ENCODE peak calls at places on chromosome 4, in five cellular contexts. One of them, this sample, is unnamed.

GRCh38 chr4:131644619-131645018 is 1504.5 kb upstream of the PCDH10 start:
- DNase-seq in cardiac muscle cell: peak; percentile 29
- DNase-seq in heart right ventricle: no peak
- DNase-seq in ovary: no peak
- DNase-seq in GM23248: no peak
- DNase-seq in this sample: peak; percentile 33

GRCh38 chr4:114076865-114077264 is 97.4 kb upstream of the ARSJ start:
- DNase-seq in cardiac muscle cell: no peak
- DNase-seq in GM23248: peak; percentile 40
- DNase-seq in heart right ventricle: no peak
- DNase-seq in ovary: no peak
- DNase-seq in this sample: no peak

GRCh38 chr4:74431113-74431826 is 13.7 kb upstream of the AREG start:
- DNase-seq in heart right ventricle: no peak
- DNase-seq in cardiac muscle cell: peak; percentile 17
- DNase-seq in GM23248: no peak
- DNase-seq in ovary: no peak
- DNase-seq in this sample: no peak

GRCh38 chr4:25861951-25862410 is 807 bp downstream of the SEL1L3 start:
- DNase-seq in cardiac muscle cell: peak; percentile 26
- DNase-seq in GM23248: peak; percentile 70
- DNase-seq in ovary: peak; percentile 39
- DNase-seq in heart right ventricle: peak; percentile 20
- DNase-seq in this sample: no peak

GRCh38 chr4:101956068-101956805 is 165.7 kb downstream of the BANK1 start:
- DNase-seq in ovary: no peak
- DNase-seq in heart right ventricle: no peak
- DNase-seq in GM23248: no peak
- DNase-seq in cardiac muscle cell: peak; percentile 5
- DNase-seq in this sample: no peak

GRCh38 chr4:38857354-38858096 is 908 bp upstream of the TLR6 start:
- DNase-seq in ovary: no peak
- DNase-seq in GM23248: peak; percentile 94
- DNase-seq in cardiac muscle cell: no peak
- DNase-seq in heart right ventricle: no peak
- DNase-seq in this sample: no peak

GRCh38 chr4:56671860-56672259 is 9.2 kb downstream of the HOPX start:
- DNase-seq in cardiac muscle cell: no peak
- DNase-seq in heart right ventricle: no peak
- DNase-seq in ovary: no peak
- DNase-seq in GM23248: peak; percentile 33
- DNase-seq in this sample: no peak

GRCh38 chr4:170259631-170260153 is 169.9 kb upstream of the AADAT start:
- DNase-seq in heart right ventricle: peak; percentile 10
- DNase-seq in ovary: peak; percentile 40
- DNase-seq in GM23248: peak; percentile 88
- DNase-seq in cardiac muscle cell: peak; percentile 97
- DNase-seq in this sample: peak; percentile 86

GRCh38 chr4:158131037-158131436 is 41.8 kb downstream of the GASK1B start:
- DNase-seq in ovary: no peak
- DNase-seq in cardiac muscle cell: no peak
- DNase-seq in GM23248: peak; percentile 76
- DNase-seq in heart right ventricle: no peak
- DNase-seq in this sample: no peak

GRCh38 chr4:177573487-177573886 is 131.2 kb upstream of the AGA start:
- DNase-seq in heart right ventricle: no peak
- DNase-seq in cardiac muscle cell: no peak
- DNase-seq in GM23248: peak; percentile 87
- DNase-seq in ovary: no peak
- DNase-seq in this sample: no peak

GRCh38 chr4:76969493-76969892 is 19.9 kb downstream of the SEPTIN11 start:
- DNase-seq in GM23248: no peak
- DNase-seq in ovary: no peak
- DNase-seq in cardiac muscle cell: no peak
- DNase-seq in heart right ventricle: no peak
- DNase-seq in this sample: no peak

GRCh38 chr4:5953003-5953951 is 60.4 kb upstream of the CRMP1 start:
- DNase-seq in cardiac muscle cell: no peak
- DNase-seq in heart right ventricle: no peak
- DNase-seq in ovary: no peak
- DNase-seq in GM23248: no peak
- DNase-seq in this sample: no peak

GRCh38 chr4:15913631-15913970 is 24.9 kb downstream of the FGFBP1 start:
- DNase-seq in ovary: no peak
- DNase-seq in heart right ventricle: no peak
- DNase-seq in cardiac muscle cell: no peak
- DNase-seq in GM23248: peak; percentile 92
- DNase-seq in this sample: no peak

GRCh38 chr4:6746721-6747689 is 31.0 kb downstream of the BLOC1S4 start:
- DNase-seq in cardiac muscle cell: no peak
- DNase-seq in heart right ventricle: peak; percentile 55
- DNase-seq in ovary: peak; percentile 56
- DNase-seq in GM23248: peak; percentile 32
- DNase-seq in this sample: no peak

GRCh38 chr4:6906046-6906445 is 3.6 kb upstream of the TBC1D14 start:
- DNase-seq in heart right ventricle: no peak
- DNase-seq in GM23248: no peak
- DNase-seq in cardiac muscle cell: no peak
- DNase-seq in ovary: peak; percentile 25
- DNase-seq in this sample: peak; percentile 21

GRCh38 chr4:17939061-17939460 is 82.5 kb downstream of the LCORL start:
- DNase-seq in ovary: no peak
- DNase-seq in heart right ventricle: no peak
- DNase-seq in GM23248: peak; percentile 6
- DNase-seq in cardiac muscle cell: no peak
- DNase-seq in this sample: no peak

GRCh38 chr4:15376594-15376993 is 51.2 kb upstream of the C1QTNF7 start:
- DNase-seq in ovary: no peak
- DNase-seq in cardiac muscle cell: no peak
- DNase-seq in heart right ventricle: no peak
- DNase-seq in GM23248: peak; percentile 36
- DNase-seq in this sample: no peak

GRCh38 chr4:184805462-184806245 is 20.1 kb downstream of the ACSL1 start:
- DNase-seq in ovary: peak; percentile 44
- DNase-seq in cardiac muscle cell: no peak
- DNase-seq in heart right ventricle: peak; percentile 78
- DNase-seq in GM23248: no peak
- DNase-seq in this sample: no peak

GRCh38 chr4:152917533-152918395 is 18.4 kb upstream of the FHDC1 start:
- DNase-seq in heart right ventricle: no peak
- DNase-seq in cardiac muscle cell: no peak
- DNase-seq in GM23248: no peak
- DNase-seq in ovary: no peak
- DNase-seq in this sample: no peak

GRCh38 chr4:92305878-92306520 is 2.2 kb downstream of the GRID2 start:
- DNase-seq in cardiac muscle cell: peak; percentile 37
- DNase-seq in ovary: no peak
- DNase-seq in GM23248: no peak
- DNase-seq in heart right ventricle: no peak
- DNase-seq in this sample: no peak

GRCh38 chr4:151727365-151727764 is 33.4 kb downstream of the GATB start:
- DNase-seq in GM23248: peak; percentile 66
- DNase-seq in cardiac muscle cell: no peak
- DNase-seq in ovary: no peak
- DNase-seq in heart right ventricle: no peak
- DNase-seq in this sample: no peak

DNA sequence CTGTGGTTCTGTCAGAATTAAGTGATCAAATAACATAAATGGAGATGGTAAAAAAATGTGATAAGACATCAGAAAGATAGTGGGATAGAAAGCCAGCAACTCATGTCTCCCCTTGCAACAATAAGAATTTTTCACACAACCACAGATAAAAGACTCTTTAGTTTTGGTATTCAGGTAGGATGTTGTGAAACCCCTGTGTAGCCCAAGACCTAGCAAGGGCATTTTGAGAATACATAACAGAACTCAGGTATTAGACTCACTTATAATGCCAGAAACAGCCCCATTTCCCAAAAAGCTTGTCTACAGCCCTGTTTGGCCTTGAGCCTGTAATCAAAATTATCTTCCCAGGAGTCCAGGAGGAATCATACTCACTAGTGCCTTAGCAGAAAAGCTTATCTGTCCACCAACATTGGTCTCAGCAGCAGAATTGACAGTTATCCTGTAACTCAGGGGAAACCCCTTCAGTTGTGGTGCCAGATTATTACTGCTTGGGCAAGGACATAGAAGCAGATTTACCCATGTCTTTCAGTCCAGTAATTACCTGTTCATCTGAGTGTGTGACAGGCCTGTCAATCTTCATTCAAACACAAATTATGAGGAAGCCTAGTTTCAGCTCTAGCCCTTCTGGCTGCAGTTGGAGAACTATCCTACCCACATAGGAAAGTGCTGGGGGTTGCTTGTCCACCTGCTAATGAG is 41.0 kb upstream of the UGT2B17 start:
- DNase-seq in heart right ventricle: no peak
- DNase-seq in GM23248: no peak
- DNase-seq in cardiac muscle cell: no peak
- DNase-seq in ovary: no peak
- DNase-seq in this sample: no peak
- H3K4me1 ChIP-seq in heart right ventricle: no peaks in the 10 kb centered on the region
- H3K4me1 ChIP-seq in GM23248: no peaks in the 10 kb centered on the region
- H3K4me1 ChIP-seq in cardiac muscle cell: no peaks in the 10 kb centered on the region
- H3K4me1 ChIP-seq in ovary: no peaks in the 10 kb centered on the region
- H3K4me1 ChIP-seq in this sample: no peaks in the 10 kb centered on the region

DNA sequence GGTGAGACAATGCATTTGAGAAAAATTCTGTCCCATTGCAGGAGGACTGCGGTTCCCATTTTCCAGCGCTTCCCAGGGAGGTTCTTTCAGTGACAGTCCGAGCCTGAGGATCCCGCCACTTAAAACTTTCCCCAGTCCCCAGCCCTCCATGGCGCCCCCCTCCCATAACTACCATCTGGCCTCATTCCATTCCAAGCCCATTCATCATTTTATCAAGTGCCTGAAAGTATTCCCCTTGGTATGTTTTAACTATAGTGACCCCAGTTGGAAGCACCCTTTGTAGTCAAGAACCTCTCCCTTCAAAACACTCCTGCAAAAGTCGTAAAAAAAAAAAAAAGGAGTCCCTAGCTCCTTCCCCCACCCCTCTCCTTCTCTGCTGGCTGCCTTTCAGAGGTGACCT is 1.2 kb downstream of the RASL11B start:
- DNase-seq in GM23248: no peak
- DNase-seq in heart right ventricle: no peak
- DNase-seq in cardiac muscle cell: peak; percentile 55
- DNase-seq in ovary: no peak
- DNase-seq in this sample: no peak
- H3K4me1 ChIP-seq in GM23248: no peaks in the 10 kb centered on the region
- H3K4me1 ChIP-seq in heart right ventricle: peaks cover 26% of the 10 kb centered on the region
- H3K4me1 ChIP-seq in cardiac muscle cell: peaks cover 33% of the 10 kb centered on the region
- H3K4me1 ChIP-seq in ovary: peaks cover 12% of the 10 kb centered on the region
- H3K4me1 ChIP-seq in this sample: peaks cover 20% of the 10 kb centered on the region

DNA sequence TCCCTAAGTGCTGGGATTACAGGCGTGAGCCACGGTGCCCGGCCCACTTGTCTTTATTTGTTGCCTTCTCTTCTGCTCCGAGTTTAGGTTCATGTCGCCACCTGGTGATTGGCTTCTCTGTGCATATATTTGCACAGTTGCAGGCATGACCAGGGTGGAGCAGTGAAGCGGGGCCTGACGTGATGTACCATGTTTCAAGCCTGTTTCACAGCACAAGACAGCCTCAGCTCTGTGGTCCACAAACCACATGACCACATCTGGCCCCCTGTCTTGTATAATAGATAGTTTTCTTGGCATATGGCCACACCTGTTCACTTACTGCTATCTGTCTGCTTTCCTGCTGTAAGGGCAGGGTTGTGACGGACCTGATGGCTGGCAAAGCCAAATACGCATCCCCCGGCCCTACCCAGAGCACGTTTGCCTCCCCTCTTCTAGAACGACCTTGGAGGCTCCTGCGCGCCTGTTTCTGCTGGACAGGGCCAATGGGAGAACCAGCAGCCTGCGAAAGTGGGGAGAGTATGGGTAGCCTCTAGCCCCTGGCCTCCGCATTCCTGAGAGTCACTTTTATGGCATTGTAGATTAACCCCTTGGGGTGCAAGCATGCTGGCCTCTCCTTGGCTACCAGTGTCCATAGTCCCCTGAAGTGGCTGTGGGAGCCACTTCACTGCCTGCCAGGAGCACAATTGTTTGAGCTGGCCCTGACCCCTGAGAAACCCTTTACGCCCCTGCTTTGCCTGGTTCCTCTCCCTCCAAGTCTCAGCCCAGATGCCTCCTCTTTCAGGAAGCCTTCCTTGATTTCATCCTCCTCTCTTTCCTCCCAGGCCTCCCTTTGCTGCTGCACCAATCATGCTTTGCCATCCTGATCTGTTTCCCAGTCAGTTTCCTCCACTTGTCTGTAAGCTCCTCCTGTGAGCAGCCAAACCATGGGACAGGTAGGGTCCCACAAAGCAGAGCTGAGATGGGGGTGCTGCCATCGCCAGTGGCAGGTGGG is 6.0 kb upstream of the SH3TC1 start:
- DNase-seq in GM23248: peak; percentile 43
- DNase-seq in heart right ventricle: no peak
- DNase-seq in cardiac muscle cell: no peak
- DNase-seq in ovary: no peak
- DNase-seq in this sample: peak; percentile 78
- H3K4me1 ChIP-seq in GM23248: no peaks in the 10 kb centered on the region
- H3K4me1 ChIP-seq in heart right ventricle: peaks cover 50% of the 10 kb centered on the region
- H3K4me1 ChIP-seq in cardiac muscle cell: no peaks in the 10 kb centered on the region
- H3K4me1 ChIP-seq in ovary: peaks cover 11% of the 10 kb centered on the region
- H3K4me1 ChIP-seq in this sample: peaks cover 15% of the 10 kb centered on the region

DNA sequence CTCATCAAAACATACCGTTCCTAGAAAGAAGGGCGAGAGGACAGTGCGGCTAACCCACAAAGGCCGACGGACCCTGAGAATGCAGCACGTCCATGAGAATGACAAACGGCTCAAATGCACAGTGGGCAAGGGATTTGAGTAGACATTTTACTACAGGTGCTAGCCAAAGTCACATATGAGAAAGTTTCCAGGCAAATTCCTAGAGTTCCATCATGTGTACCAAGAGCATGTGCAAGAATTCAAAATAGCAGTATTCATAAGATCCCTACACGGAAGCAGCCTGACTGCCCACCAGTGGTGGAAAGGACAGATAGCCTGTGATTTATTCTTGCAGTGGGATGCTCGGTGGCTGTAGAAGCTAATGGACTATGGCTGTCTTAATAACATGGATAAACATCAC is 67.9 kb downstream of the RGS12 start:
- DNase-seq in ovary: no peak
- DNase-seq in heart right ventricle: no peak
- DNase-seq in GM23248: no peak
- DNase-seq in cardiac muscle cell: no peak
- DNase-seq in this sample: no peak
- H3K4me1 ChIP-seq in ovary: no peaks in the 10 kb centered on the region
- H3K4me1 ChIP-seq in heart right ventricle: no peaks in the 10 kb centered on the region
- H3K4me1 ChIP-seq in GM23248: no peaks in the 10 kb centered on the region
- H3K4me1 ChIP-seq in cardiac muscle cell: no peaks in the 10 kb centered on the region
- H3K4me1 ChIP-seq in this sample: no peaks in the 10 kb centered on the region

DNA sequence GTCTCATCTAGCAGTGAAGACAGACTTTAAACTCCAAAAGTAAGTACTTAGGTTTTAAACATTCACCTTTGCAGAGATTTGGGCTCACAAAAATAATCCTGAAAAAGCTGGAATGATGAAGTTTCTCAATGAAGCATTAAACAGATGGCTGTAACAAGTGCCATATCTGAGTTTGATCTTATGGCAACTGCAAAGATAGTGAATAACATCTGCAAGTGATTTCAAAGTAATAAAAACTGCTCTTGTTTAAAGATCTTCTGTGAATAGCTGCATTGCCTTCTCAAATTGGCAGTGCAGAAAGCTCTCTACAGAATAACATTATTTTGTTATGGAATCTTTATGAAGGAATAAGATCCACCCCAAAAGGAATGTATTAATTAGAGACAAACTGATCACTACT is 271.1 kb upstream of the SMIM31 start:
- DNase-seq in heart right ventricle: no peak
- DNase-seq in ovary: no peak
- DNase-seq in cardiac muscle cell: no peak
- DNase-seq in GM23248: no peak
- DNase-seq in this sample: no peak
- H3K4me1 ChIP-seq in heart right ventricle: no peaks in the 10 kb centered on the region
- H3K4me1 ChIP-seq in ovary: no peaks in the 10 kb centered on the region
- H3K4me1 ChIP-seq in cardiac muscle cell: no peaks in the 10 kb centered on the region
- H3K4me1 ChIP-seq in GM23248: no peaks in the 10 kb centered on the region
- H3K4me1 ChIP-seq in this sample: no peaks in the 10 kb centered on the region